ENCODE peak calls at places on chromosomes 13 and 19, in four cellular contexts. D, Y, C and A are unnamed samples.

GRCh38 chr19:58560921-58561320 is 2.5 kb upstream of the UBE2M start:
- DNase-seq in D (no peak), Y (no peak), C (no peak), A (no peak)

GRCh38 chr19:7883796-7884570 is 4.3 kb upstream of the LRRC8E start:
- DNase-seq in C (no peak), Y (no peak), D (no peak), A (no peak)

GRCh38 chr19:51002542-51003311 is 1.3 kb upstream of the KLK8 start:
- DNase-seq in C (no peak), Y (peak; percentile 61), D (no peak), A (peak; percentile 13)

GRCh38 chr13:111407381-111408131 is 87.1 kb downstream of the TEX29 start:
- DNase-seq in D (no peak), Y (no peak), C (no peak), A (peak; percentile 16)

GRCh38 chr19:55103190-55103589 is 14.2 kb downstream of the PPP1R12C start:
- DNase-seq in D (no peak), Y (no peak), C (no peak), A (no peak)

GRCh38 chr19:28482221-28482620 is 730.7 kb downstream of the UQCRFS1 start:
- DNase-seq in Y (no peak), C (no peak), D (no peak), A (no peak)

GRCh38 chr13:41059466-41059865 is 1.8 kb upstream of the WBP4 start:
- DNase-seq in Y (peak; percentile 35), C (no peak), D (no peak), A (peak; percentile 21)

GRCh38 chr13:109783815-109784589 is 2.4 kb downstream of the IRS2 start:
- DNase-seq in D (no peak), Y (peak; percentile 71), C (no peak), A (no peak)

GRCh38 chr19:19599190-19599535 is 19.3 kb downstream of the PBX4 start:
- DNase-seq in D (no peak), Y (no peak), C (no peak), A (no peak)

GRCh38 chr13:110352735-110353134 is 45.7 kb downstream of the COL4A2 start:
- DNase-seq in Y (no peak), C (no peak), D (no peak), A (no peak)

GRCh38 chr19:13976446-13976845 is 24.1 kb downstream of the DCAF15 start:
- DNase-seq in Y (no peak), D (no peak), C (no peak), A (no peak)

GRCh38 chr19:15315101-15315500 is 17.2 kb downstream of the BRD4 start:
- DNase-seq in C (no peak), Y (no peak), D (no peak), A (no peak)

GRCh38 chr19:45069056-45069455 is 7.2 kb downstream of the ZNF296 start:
- DNase-seq in Y (no peak), D (no peak), C (no peak), A (peak; percentile 23)

GRCh38 chr13:32278456-32278855 is 36.7 kb downstream of the ZAR1L start:
- DNase-seq in Y (no peak), D (no peak), C (no peak), A (no peak)

GRCh38 chr19:29528350-29528945 is 2.7 kb downstream of the VSTM2B start:
- DNase-seq in D (peak; percentile 59), Y (peak; percentile 78), C (no peak), A (no peak)

GRCh38 chr13:52029569-52029968 is 5.1 kb downstream of the UTP14C start:
- DNase-seq in C (no peak), D (no peak), Y (no peak), A (no peak)

GRCh38 chr19:2495651-2496316 is 19.9 kb downstream of the GADD45B start:
- DNase-seq in D (no peak), C (no peak), Y (no peak), A (no peak)
- H3K27ac ChIP-seq in D (no peak overlapping the region), C (peak overlapping the region; percentile 84), Y (no peak overlapping the region), A (no peak overlapping the region)

GRCh38 chr13:25371608-25372274 is at the start of gene ATP8A2:
- DNase-seq in C (no peak), D (no peak), Y (peak; percentile 6), A (no peak)

GRCh38 chr13:25375727-25376358 is 4.1 kb downstream of the ATP8A2 start:
- DNase-seq in C (no peak), D (no peak), Y (peak; percentile 76), A (peak; percentile 26)

GRCh38 chr13:25371158-25371557 is 616 bp upstream of the ATP8A2 start:
- DNase-seq in Y (no peak), D (no peak), C (no peak), A (no peak)

GRCh38 chr13:25377244-25377962 is 5.6 kb downstream of the ATP8A2 start:
- DNase-seq in C (no peak), D (no peak), Y (no peak), A (no peak)

DNA sequence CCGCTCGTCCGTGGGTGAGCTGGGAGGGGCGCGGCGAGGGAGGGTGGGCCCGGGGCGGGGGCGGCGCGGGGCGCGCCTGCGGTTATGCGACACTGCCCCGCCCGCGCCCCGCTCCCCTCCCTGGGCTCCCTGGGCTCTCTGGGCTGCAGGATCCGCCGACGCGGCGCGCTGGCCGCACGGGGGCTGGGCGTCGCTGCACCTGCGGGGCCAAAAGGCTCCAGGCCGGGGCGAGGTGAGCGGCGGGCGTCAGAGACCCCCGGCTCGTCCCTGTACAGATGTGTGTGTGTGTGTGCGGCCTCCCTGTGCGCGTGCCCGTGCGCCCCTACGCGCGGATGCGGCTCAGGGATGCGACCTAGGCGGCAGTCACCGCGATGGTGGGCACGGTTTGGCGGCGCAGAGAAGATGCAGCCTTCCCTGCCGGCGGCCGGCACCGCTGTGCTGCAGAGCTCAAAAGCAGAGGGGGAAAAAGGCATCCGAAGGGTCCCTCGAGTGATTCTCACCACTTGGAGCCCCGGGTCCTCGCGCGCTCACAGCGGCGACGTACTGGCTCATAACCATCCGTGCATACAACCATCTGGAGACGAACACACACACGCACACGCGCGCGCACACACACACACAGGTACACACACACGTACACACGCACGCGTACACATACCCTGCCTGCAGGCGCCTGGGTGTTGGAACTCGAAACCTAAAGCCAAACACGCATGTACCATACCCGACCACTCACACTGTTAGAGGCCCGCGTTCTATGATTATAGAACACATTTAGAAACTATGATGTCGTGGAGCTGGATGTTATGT is 704 bp downstream of the ATP8A2 start:
- DNase-seq in C (no peak), D (no peak), Y (peak; percentile 26), A (no peak)
- H3K27me3 ChIP-seq in C (no peaks in the 10 kb centered on the region), D (peaks cover 21% of the 10 kb centered on the region), Y (peaks cover 12% of the 10 kb centered on the region), A (peaks cover 10% of the 10 kb centered on the region)

GRCh38 chr13:98333481-98333880 is 156.4 kb upstream of the RNF113B start:
- DNase-seq in D (no peak), C (no peak), Y (no peak), A (peak; percentile 79)
- H3K4me3 ChIP-seq in D (no peak overlapping the region), C (no peak overlapping the region), Y (no peak overlapping the region), A (no peak overlapping the region)

DNA sequence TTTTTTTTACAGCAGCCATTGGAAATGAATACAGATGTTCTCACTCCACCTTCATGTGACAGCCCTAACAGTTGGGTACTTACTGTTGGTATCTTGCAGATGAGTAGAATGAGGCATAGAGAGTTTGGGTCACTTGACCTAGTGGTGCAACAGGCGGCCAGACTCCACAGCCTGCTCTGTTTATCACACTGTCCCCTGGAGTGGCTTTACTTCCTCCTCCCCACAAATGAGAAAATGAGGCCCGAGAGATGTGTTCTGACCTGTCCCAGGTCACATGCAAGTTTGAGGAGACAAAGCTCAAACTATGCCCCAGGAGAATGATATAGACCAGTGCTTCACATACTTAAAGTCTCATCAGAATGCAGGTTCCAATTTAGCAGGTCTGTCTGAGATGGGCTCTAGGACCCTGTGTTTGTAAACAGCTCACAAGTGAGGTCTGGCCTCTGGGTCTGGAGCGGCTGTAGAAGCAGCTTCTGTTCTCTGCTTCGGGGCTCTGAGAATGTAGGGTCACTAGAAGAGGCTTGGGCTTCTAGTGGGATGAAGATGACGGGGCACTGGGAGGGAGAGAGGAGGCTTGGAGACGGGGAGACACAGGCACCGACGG is 37.4 kb upstream of the RCBTB2 start:
- DNase-seq in Y (no peak), D (no peak), C (no peak), A (no peak)
- H3K27ac ChIP-seq in Y (no peak overlapping the region), D (no peak overlapping the region), C (peak overlapping the region; percentile 91), A (peak overlapping the region; percentile 62)

GRCh38 chr19:2734589-2735288 is 5.1 kb downstream of the SLC39A3 start:
- DNase-seq in C (no peak), D (no peak), Y (no peak), A (no peak)
- H3K27me3 ChIP-seq in C (no peaks in the 10 kb centered on the region), D (no peaks in the 10 kb centered on the region), Y (no peaks in the 10 kb centered on the region), A (no peaks in the 10 kb centered on the region)

DNA sequence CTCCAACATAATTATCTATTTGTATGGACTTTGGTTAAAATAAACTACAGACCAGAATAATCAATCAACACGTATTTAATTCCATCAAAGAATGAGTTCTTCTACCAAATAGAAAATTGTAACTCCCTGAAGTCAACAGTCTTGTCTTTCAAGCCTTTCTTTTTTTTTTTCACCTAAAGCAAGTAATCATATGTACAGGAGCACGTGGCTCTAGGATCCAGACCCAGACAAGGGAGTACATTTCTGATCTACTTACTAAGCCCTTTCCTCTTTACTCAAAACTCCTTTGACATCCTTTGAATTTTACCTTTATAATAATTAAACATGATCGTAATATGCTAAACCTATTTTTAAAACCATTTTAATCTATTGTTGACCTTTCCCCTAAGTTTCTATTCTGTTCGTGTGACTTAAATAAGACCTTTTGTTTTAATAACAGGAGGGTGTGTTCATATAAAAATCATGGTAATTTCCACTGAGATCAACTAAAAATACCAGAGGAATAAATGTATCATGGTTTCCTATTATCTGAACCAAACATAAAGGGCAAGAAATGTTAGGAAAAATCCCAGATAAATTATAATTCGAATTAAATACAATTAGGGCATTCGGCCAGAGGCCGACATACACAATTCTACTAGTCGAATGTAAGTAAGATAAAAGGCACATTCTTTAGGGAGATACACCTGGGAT is 1.7 kb downstream of the SLC7A1 start:
- DNase-seq in C (no peak), D (no peak), Y (no peak), A (no peak)
- H3K4me3 ChIP-seq in C (peak overlapping the region; percentile 76), D (peak overlapping the region; percentile 74), Y (peak overlapping the region; percentile 93), A (peak overlapping the region; percentile 100)

GRCh38 chr19:41936416-41936850 is 8.2 kb upstream of the ERFL start:
- DNase-seq in D (peak; percentile 67), Y (no peak), C (no peak), A (no peak)
- H3K27ac ChIP-seq in D (no peak overlapping the region), Y (peak overlapping the region; percentile 34), C (no peak overlapping the region), A (no peak overlapping the region)